ENCODE peak calls at places on chromosomes 12 and 14, in eight cellular contexts. One of them, this sample, is unnamed.

GRCh38 chr12:47905313-47905730 is 528 bp upstream of the VDR start:
- DNase-seq in BJ: no peak
- DNase-seq in H1: peak
- DNase-seq in right lobe of liver: peak
- DNase-seq in tibial artery: peak
- DNase-seq in AG04449: no peak
- DNase-seq in lower leg skin: no peak
- DNase-seq in breast epithelium: peak
- DNase-seq in this sample: no peak

GRCh38 chr12:62711626-62712305 is 223.2 kb downstream of the PPM1H start:
- DNase-seq in BJ: no peak
- DNase-seq in H1: no peak
- DNase-seq in right lobe of liver: no peak
- DNase-seq in tibial artery: no peak
- DNase-seq in AG04449: no peak
- DNase-seq in lower leg skin: no peak
- DNase-seq in breast epithelium: no peak
- DNase-seq in this sample: no peak

GRCh38 chr12:76030378-76031080 is 1.0 kb downstream of the PHLDA1 start:
- DNase-seq in BJ: no peak
- DNase-seq in H1: no peak
- DNase-seq in right lobe of liver: peak
- DNase-seq in tibial artery: peak
- DNase-seq in AG04449: no peak
- DNase-seq in lower leg skin: no peak
- DNase-seq in breast epithelium: no peak
- DNase-seq in this sample: no peak

GRCh38 chr12:67444542-67444941 is 175.4 kb downstream of the CAND1 start:
- DNase-seq in BJ: no peak
- DNase-seq in H1: no peak
- DNase-seq in right lobe of liver: no peak
- DNase-seq in tibial artery: no peak
- DNase-seq in AG04449: no peak
- DNase-seq in lower leg skin: no peak
- DNase-seq in breast epithelium: no peak
- DNase-seq in this sample: no peak

GRCh38 chr12:93448796-93449195 is 7.0 kb upstream of the UBE2N start:
- DNase-seq in BJ: no peak
- DNase-seq in H1: no peak
- DNase-seq in right lobe of liver: no peak
- DNase-seq in tibial artery: no peak
- DNase-seq in AG04449: no peak
- DNase-seq in lower leg skin: no peak
- DNase-seq in breast epithelium: no peak
- DNase-seq in this sample: no peak

GRCh38 chr12:65568517-65568916 is 255.8 kb upstream of the HMGA2 start:
- DNase-seq in BJ: no peak
- DNase-seq in H1: no peak
- DNase-seq in right lobe of liver: no peak
- DNase-seq in tibial artery: no peak
- DNase-seq in AG04449: no peak
- DNase-seq in lower leg skin: no peak
- DNase-seq in breast epithelium: no peak
- DNase-seq in this sample: peak

GRCh38 chr12:57803317-57803893 is 15.1 kb downstream of the AVIL start:
- DNase-seq in BJ: no peak
- DNase-seq in H1: peak
- DNase-seq in right lobe of liver: peak
- DNase-seq in tibial artery: no peak
- DNase-seq in AG04449: no peak
- DNase-seq in lower leg skin: no peak
- DNase-seq in breast epithelium: no peak
- DNase-seq in this sample: no peak

GRCh38 chr14:39173198-39173597 is 1.9 kb upstream of the PNN start:
- DNase-seq in BJ: no peak
- DNase-seq in H1: no peak
- DNase-seq in right lobe of liver: no peak
- DNase-seq in tibial artery: no peak
- DNase-seq in AG04449: no peak
- DNase-seq in lower leg skin: no peak
- DNase-seq in breast epithelium: no peak
- DNase-seq in this sample: no peak

GRCh38 chr14:79465651-79466050 is 745.7 kb downstream of the DIO2 start:
- DNase-seq in BJ: no peak
- DNase-seq in H1: no peak
- DNase-seq in right lobe of liver: no peak
- DNase-seq in tibial artery: no peak
- DNase-seq in AG04449: no peak
- DNase-seq in lower leg skin: no peak
- DNase-seq in breast epithelium: no peak
- DNase-seq in this sample: no peak

GRCh38 chr12:105935106-105935505 is 203.6 kb downstream of the NUAK1 start:
- DNase-seq in BJ: no peak
- DNase-seq in H1: no peak
- DNase-seq in right lobe of liver: no peak
- DNase-seq in tibial artery: no peak
- DNase-seq in AG04449: no peak
- DNase-seq in lower leg skin: no peak
- DNase-seq in breast epithelium: no peak
- DNase-seq in this sample: no peak

GRCh38 chr14:68841030-68841809 is 48.4 kb upstream of the ZFP36L1 start:
- DNase-seq in BJ: no peak
- DNase-seq in H1: no peak
- DNase-seq in right lobe of liver: no peak
- DNase-seq in tibial artery: no peak
- DNase-seq in AG04449: no peak
- DNase-seq in lower leg skin: no peak
- DNase-seq in breast epithelium: no peak
- DNase-seq in this sample: no peak

GRCh38 chr14:75249251-75249957 is 29.2 kb upstream of the FOS start:
- DNase-seq in BJ: no peak
- DNase-seq in H1: no peak
- DNase-seq in right lobe of liver: peak
- DNase-seq in tibial artery: no peak
- DNase-seq in AG04449: no peak
- DNase-seq in lower leg skin: no peak
- DNase-seq in breast epithelium: no peak
- DNase-seq in this sample: no peak

GRCh38 chr12:7373226-7373625 is 69.4 kb downstream of the ACSM4 start:
- DNase-seq in BJ: no peak
- DNase-seq in H1: no peak
- DNase-seq in right lobe of liver: no peak
- DNase-seq in tibial artery: no peak
- DNase-seq in AG04449: no peak
- DNase-seq in lower leg skin: no peak
- DNase-seq in breast epithelium: no peak
- DNase-seq in this sample: no peak

GRCh38 chr12:8887285-8887715 is 27.0 kb upstream of the PHC1 start:
- DNase-seq in BJ: no peak
- DNase-seq in H1: no peak
- DNase-seq in right lobe of liver: no peak
- DNase-seq in tibial artery: no peak
- DNase-seq in AG04449: no peak
- DNase-seq in lower leg skin: no peak
- DNase-seq in breast epithelium: no peak
- DNase-seq in this sample: peak

GRCh38 chr12:113796852-113797534 is 169.1 kb downstream of the RBM19 start:
- DNase-seq in BJ: no peak
- DNase-seq in H1: no peak
- DNase-seq in right lobe of liver: no peak
- DNase-seq in tibial artery: no peak
- DNase-seq in AG04449: no peak
- DNase-seq in lower leg skin: no peak
- DNase-seq in breast epithelium: no peak
- DNase-seq in this sample: no peak

GRCh38 chr12:47303207-47303606 is 223.4 kb upstream of the AMIGO2 start:
- DNase-seq in BJ: no peak
- DNase-seq in H1: no peak
- DNase-seq in right lobe of liver: no peak
- DNase-seq in tibial artery: no peak
- DNase-seq in AG04449: peak
- DNase-seq in lower leg skin: no peak
- DNase-seq in breast epithelium: no peak
- DNase-seq in this sample: no peak

GRCh38 chr14:61764342-61765122 is 2.3 kb downstream of the SNAPC1 start:
- DNase-seq in BJ: no peak
- DNase-seq in H1: no peak
- DNase-seq in right lobe of liver: no peak
- DNase-seq in tibial artery: no peak
- DNase-seq in AG04449: no peak
- DNase-seq in lower leg skin: no peak
- DNase-seq in breast epithelium: no peak
- DNase-seq in this sample: no peak

GRCh38 chr12:58247633-58248032 is 306.3 kb downstream of the ATP23 start:
- DNase-seq in BJ: no peak
- DNase-seq in H1: peak
- DNase-seq in right lobe of liver: no peak
- DNase-seq in tibial artery: no peak
- DNase-seq in AG04449: no peak
- DNase-seq in lower leg skin: no peak
- DNase-seq in breast epithelium: no peak
- DNase-seq in this sample: no peak

DNA sequence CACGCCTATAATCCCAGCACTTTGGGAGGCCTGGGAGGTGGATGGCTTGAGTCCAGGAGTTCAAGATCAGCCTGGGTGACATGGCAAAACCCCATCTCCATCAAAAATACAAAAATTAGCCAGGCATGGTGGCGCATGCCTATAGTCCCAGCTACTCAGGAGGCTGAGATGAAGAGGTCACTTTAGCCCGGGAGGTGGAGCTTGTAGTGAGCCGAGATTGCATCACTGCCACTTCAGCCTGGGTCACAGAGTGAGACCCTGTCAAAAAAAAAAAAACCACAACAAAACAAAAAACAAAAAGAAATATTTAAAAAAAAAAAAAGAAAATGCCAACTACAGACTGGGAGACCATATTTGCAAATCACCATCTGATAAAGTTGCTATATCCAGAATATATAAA is 17.5 kb downstream of the WDR89 start:
- DNase-seq in BJ: no peak
- DNase-seq in H1: no peak
- DNase-seq in right lobe of liver: no peak
- DNase-seq in tibial artery: no peak
- DNase-seq in AG04449: no peak
- DNase-seq in lower leg skin: no peak
- DNase-seq in breast epithelium: no peak
- DNase-seq in this sample: no peak
- H3K4me3 ChIP-seq in BJ: no peak
- H3K4me3 ChIP-seq in H1: no peak
- H3K4me3 ChIP-seq in right lobe of liver: no peak
- H3K4me3 ChIP-seq in tibial artery: no peak
- H3K4me3 ChIP-seq in AG04449: no peak
- H3K4me3 ChIP-seq in lower leg skin: no peak
- H3K4me3 ChIP-seq in breast epithelium: no peak
- H3K4me3 ChIP-seq in this sample: no peak

GRCh38 chr14:24137529-24138395 is 1.8 kb downstream of the PSME1 start:
- DNase-seq in BJ: no peak
- DNase-seq in H1: no peak
- DNase-seq in right lobe of liver: no peak
- DNase-seq in tibial artery: no peak
- DNase-seq in AG04449: no peak
- DNase-seq in lower leg skin: no peak
- DNase-seq in breast epithelium: no peak
- DNase-seq in this sample: no peak

GRCh38 chr14:24141030-24141880 is at the start of gene EMC9:
- DNase-seq in BJ: peak
- DNase-seq in H1: peak
- DNase-seq in right lobe of liver: peak
- DNase-seq in tibial artery: peak
- DNase-seq in AG04449: peak
- DNase-seq in lower leg skin: peak
- DNase-seq in breast epithelium: peak
- DNase-seq in this sample: peak

GRCh38 chr14:24138396-24139271 is 2.6 kb downstream of the PSME1 start:
- DNase-seq in BJ: no peak
- DNase-seq in H1: no peak
- DNase-seq in right lobe of liver: no peak
- DNase-seq in tibial artery: no peak
- DNase-seq in AG04449: no peak
- DNase-seq in lower leg skin: no peak
- DNase-seq in breast epithelium: no peak
- DNase-seq in this sample: no peak

GRCh38 chr14:24136684-24137528 is 912 bp downstream of the PSME1 start:
- DNase-seq in BJ: no peak
- DNase-seq in H1: no peak
- DNase-seq in right lobe of liver: no peak
- DNase-seq in tibial artery: no peak
- DNase-seq in AG04449: no peak
- DNase-seq in lower leg skin: no peak
- DNase-seq in breast epithelium: no peak
- DNase-seq in this sample: no peak

DNA sequence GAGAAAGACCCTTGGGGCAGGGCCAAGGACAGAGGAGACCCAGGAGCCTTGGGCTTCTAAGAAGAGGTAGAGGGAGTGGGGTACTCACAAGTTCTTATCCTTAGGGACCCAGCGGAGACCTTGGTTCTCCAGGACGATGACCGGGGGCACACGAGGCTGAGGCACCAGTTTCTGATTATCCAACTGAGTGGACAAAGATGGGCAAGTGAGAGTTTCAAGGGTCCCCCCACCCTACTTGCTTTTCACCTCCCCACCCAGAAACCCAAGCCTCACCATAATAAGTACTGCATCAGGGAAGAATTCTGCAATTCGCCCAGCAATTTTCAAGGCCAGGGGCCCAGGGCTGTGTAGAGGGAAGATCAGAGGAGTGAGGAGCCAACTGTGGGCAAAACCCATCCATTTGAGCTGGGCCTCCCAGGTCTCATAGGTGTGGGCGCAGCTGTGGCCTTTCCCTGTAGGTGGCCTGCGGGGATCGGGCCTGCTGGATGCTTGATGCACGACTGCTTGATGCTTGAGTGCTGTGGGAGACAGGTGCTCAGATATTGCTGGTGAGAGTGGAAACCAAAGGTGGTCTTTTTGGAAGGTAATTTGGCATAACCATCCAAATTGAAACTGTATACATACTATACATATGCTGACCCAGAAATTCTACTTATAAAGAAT is 2.0 kb downstream of the EMC9 start:
- DNase-seq in BJ: no peak
- DNase-seq in H1: no peak
- DNase-seq in right lobe of liver: no peak
- DNase-seq in tibial artery: no peak
- DNase-seq in AG04449: no peak
- DNase-seq in lower leg skin: no peak
- DNase-seq in breast epithelium: no peak
- DNase-seq in this sample: no peak
- TF ChIP-seq CTCF in BJ: no peak
- TF ChIP-seq CTCF in H1: no peak
- TF ChIP-seq CTCF in right lobe of liver: no peak
- TF ChIP-seq CTCF in tibial artery: no peak
- TF ChIP-seq CTCF in AG04449: no peak
- TF ChIP-seq CTCF in lower leg skin: no peak
- TF ChIP-seq CTCF in breast epithelium: no peak
- TF ChIP-seq CTCF in this sample: no peak

GRCh38 chr14:22883191-22883976 is at the start of gene REM2:
- DNase-seq in BJ: no peak
- DNase-seq in H1: no peak
- DNase-seq in right lobe of liver: no peak
- DNase-seq in tibial artery: no peak
- DNase-seq in AG04449: no peak
- DNase-seq in lower leg skin: no peak
- DNase-seq in breast epithelium: no peak
- DNase-seq in this sample: no peak
- H3K4me3 ChIP-seq in BJ: no peak
- H3K4me3 ChIP-seq in H1: peak
- H3K4me3 ChIP-seq in right lobe of liver: no peak
- H3K4me3 ChIP-seq in tibial artery: no peak
- H3K4me3 ChIP-seq in AG04449: no peak
- H3K4me3 ChIP-seq in lower leg skin: no peak
- H3K4me3 ChIP-seq in breast epithelium: no peak
- H3K4me3 ChIP-seq in this sample: peak

GRCh38 chr12:3207858-3208257 is 130.7 kb downstream of the TSPAN9 start:
- DNase-seq in BJ: no peak
- DNase-seq in H1: no peak
- DNase-seq in right lobe of liver: no peak
- DNase-seq in tibial artery: no peak
- DNase-seq in AG04449: no peak
- DNase-seq in lower leg skin: no peak
- DNase-seq in breast epithelium: no peak
- DNase-seq in this sample: no peak
- TF ChIP-seq CTCF in BJ: no peak
- TF ChIP-seq CTCF in H1: peak
- TF ChIP-seq CTCF in right lobe of liver: peak
- TF ChIP-seq CTCF in tibial artery: no peak
- TF ChIP-seq CTCF in AG04449: no peak
- TF ChIP-seq CTCF in lower leg skin: no peak
- TF ChIP-seq CTCF in breast epithelium: no peak
- TF ChIP-seq CTCF in this sample: peak